ENCODE peak calls at places on chromosomes 1 and 21, in nine cellular contexts. Z, T, E, R, K, H, L, N and V are unnamed samples.

GRCh38 chr1:27322569-27323116 is 680 bp downstream of the TMEM222 start:
- DNase-seq in Z (no peak), T (no peak), E (no peak), R (no peak), K (no peak), H (no peak), L (no peak), N (no peak), V (no peak)

GRCh38 chr1:180197231-180197630 is 32.8 kb upstream of the LHX4 start:
- DNase-seq in Z (no peak), T (no peak), E (no peak), R (no peak), K (no peak), H (no peak), L (no peak), N (no peak), V (no peak)

GRCh38 chr21:27036736-27037301 is 69.9 kb upstream of the ADAMTS5 start:
- DNase-seq in Z (no peak), T (no peak), E (no peak), R (no peak), K (no peak), H (no peak), L (no peak), N (no peak), V (no peak)

GRCh38 chr1:183147735-183148134 is 38.3 kb upstream of the LAMC2 start:
- DNase-seq in Z (no peak), T (no peak), E (no peak), R (no peak), K (no peak), H (no peak), L (no peak), N (no peak), V (no peak)

GRCh38 chr21:34899760-34900159 is 149.3 kb downstream of the RUNX1 start:
- DNase-seq in Z (no peak), T (no peak), E (no peak), R (no peak), K (no peak), H (no peak), L (no peak), N (no peak), V (no peak)

GRCh38 chr21:33640697-33641338 is 723 bp downstream of the CRYZL1 start:
- DNase-seq in Z (peak), T (peak), E (no peak), R (peak), K (no peak), H (no peak), L (no peak), N (no peak), V (no peak)

GRCh38 chr1:205948000-205948399 is 4.7 kb upstream of the SLC26A9 start:
- DNase-seq in Z (no peak), T (no peak), E (no peak), R (no peak), K (no peak), H (no peak), L (no peak), N (no peak), V (no peak)

GRCh38 chr1:33876970-33877680 is 13.2 kb downstream of the HMGB4 start:
- DNase-seq in Z (peak), T (no peak), E (no peak), R (no peak), K (peak), H (no peak), L (no peak), N (no peak), V (no peak)

GRCh38 chr21:17454315-17455027 is 58.4 kb upstream of the CXADR start:
- DNase-seq in Z (peak), T (no peak), E (no peak), R (peak), K (peak), H (no peak), L (peak), N (peak), V (no peak)

GRCh38 chr1:19495816-19496528 is 10.6 kb upstream of the CAPZB start:
- DNase-seq in Z (peak), T (no peak), E (no peak), R (no peak), K (no peak), H (no peak), L (no peak), N (no peak), V (no peak)

GRCh38 chr1:15956150-15956549 is 19.8 kb downstream of the ZBTB17 start:
- DNase-seq in Z (peak), T (no peak), E (no peak), R (peak), K (no peak), H (no peak), L (no peak), N (no peak), V (no peak)